ENCODE peak calls at places on chromosome X, in nine cellular contexts. One of them, this sample, is unnamed.

GRCh38 chrX:8813036-8813435 is 11.9 kb upstream of the FAM9A start:
- DNase-seq in pancreas: no peak
- DNase-seq in H54: no peak
- DNase-seq in GM04503: no peak
- DNase-seq in T-helper 1 cell: no peak
- DNase-seq in anterior cingulate cortex: no peak
- DNase-seq in cardiac muscle cell: no peak
- DNase-seq in SW480: no peak
- DNase-seq in fibroblast of pulmonary artery: no peak
- DNase-seq in this sample: no peak

GRCh38 chrX:108447303-108447702 is 7.7 kb downstream of the COL4A5 start:
- DNase-seq in cardiac muscle cell: peak
- DNase-seq in SW480: no peak
- DNase-seq in fibroblast of pulmonary artery: peak
- DNase-seq in T-helper 1 cell: no peak
- DNase-seq in anterior cingulate cortex: no peak
- DNase-seq in GM04503: no peak
- DNase-seq in H54: no peak
- DNase-seq in pancreas: no peak
- DNase-seq in this sample: no peak

GRCh38 chrX:115229337-115229991 is 4.4 kb downstream of the LRCH2 start:
- DNase-seq in cardiac muscle cell: no peak
- DNase-seq in SW480: no peak
- DNase-seq in H54: no peak
- DNase-seq in anterior cingulate cortex: no peak
- DNase-seq in GM04503: no peak
- DNase-seq in pancreas: no peak
- DNase-seq in T-helper 1 cell: no peak
- DNase-seq in fibroblast of pulmonary artery: no peak
- DNase-seq in this sample: no peak

GRCh38 chrX:141468940-141469339 is 115.6 kb downstream of the SPANXA1 start:
- DNase-seq in SW480: no peak
- DNase-seq in fibroblast of pulmonary artery: peak
- DNase-seq in pancreas: no peak
- DNase-seq in cardiac muscle cell: peak
- DNase-seq in T-helper 1 cell: no peak
- DNase-seq in H54: no peak
- DNase-seq in anterior cingulate cortex: no peak
- DNase-seq in GM04503: peak
- DNase-seq in this sample: no peak

GRCh38 chrX:68867458-68868166 is 38.8 kb downstream of the EFNB1 start:
- DNase-seq in pancreas: no peak
- DNase-seq in cardiac muscle cell: peak
- DNase-seq in H54: no peak
- DNase-seq in SW480: no peak
- DNase-seq in fibroblast of pulmonary artery: no peak
- DNase-seq in GM04503: no peak
- DNase-seq in anterior cingulate cortex: no peak
- DNase-seq in T-helper 1 cell: no peak
- DNase-seq in this sample: no peak

GRCh38 chrX:68693481-68694410 is 46.3 kb downstream of the STARD8 start:
- DNase-seq in fibroblast of pulmonary artery: peak
- DNase-seq in cardiac muscle cell: peak
- DNase-seq in T-helper 1 cell: no peak
- DNase-seq in H54: peak
- DNase-seq in anterior cingulate cortex: peak
- DNase-seq in GM04503: no peak
- DNase-seq in pancreas: peak
- DNase-seq in SW480: no peak
- DNase-seq in this sample: peak

GRCh38 chrX:153723351-153724251 is 586 bp downstream of the BCAP31 start:
- DNase-seq in H54: no peak
- DNase-seq in pancreas: peak
- DNase-seq in T-helper 1 cell: peak
- DNase-seq in GM04503: no peak
- DNase-seq in anterior cingulate cortex: no peak
- DNase-seq in SW480: peak
- DNase-seq in fibroblast of pulmonary artery: peak
- DNase-seq in cardiac muscle cell: peak
- DNase-seq in this sample: peak

GRCh38 chrX:120309873-120310730 is 1.2 kb downstream of the TMEM255A start:
- DNase-seq in GM04503: no peak
- DNase-seq in T-helper 1 cell: no peak
- DNase-seq in anterior cingulate cortex: no peak
- DNase-seq in pancreas: no peak
- DNase-seq in H54: no peak
- DNase-seq in cardiac muscle cell: no peak
- DNase-seq in fibroblast of pulmonary artery: no peak
- DNase-seq in SW480: no peak
- DNase-seq in this sample: no peak

GRCh38 chrX:120242807-120243206 is 7.8 kb upstream of the ZBTB33 start:
- DNase-seq in fibroblast of pulmonary artery: no peak
- DNase-seq in cardiac muscle cell: no peak
- DNase-seq in H54: no peak
- DNase-seq in anterior cingulate cortex: no peak
- DNase-seq in T-helper 1 cell: no peak
- DNase-seq in SW480: no peak
- DNase-seq in pancreas: no peak
- DNase-seq in GM04503: no peak
- DNase-seq in this sample: no peak